ENCODE peak calls at places on chromosome 3, in eight cellular contexts. S is sigmoid colon; U is K562; V is Caco-2; N is colonic mucosa; E is NK-92 treated with Interleukin-12 subunit alpha and Interleukin-12 subunit beta, amount 100 ng/mL, for 24 hours; T is SW480; P is NCI-H345. B is an unnamed sample.

GRCh38 chr3:9820944-9821343 is 10.9 kb downstream of the TTLL3 start:
- DNase-seq in V (peak), S (no peak), E (no peak), N (no peak), P (no peak), T (peak), U (no peak), B (peak)

GRCh38 chr3:18843188-18843587 is 305.1 kb upstream of the KCNH8 start:
- DNase-seq in E (no peak), P (no peak), S (no peak), T (no peak), U (no peak), N (no peak), V (no peak), B (no peak)

GRCh38 chr3:45119824-45120614 is 26.2 kb downstream of the CDCP1 start:
- DNase-seq in P (no peak), E (no peak), V (peak), T (peak), U (no peak), S (no peak), N (peak), B (no peak)

GRCh38 chr3:167913218-167913902 is 177.8 kb downstream of the SERPINI1 start:
- DNase-seq in P (no peak), S (no peak), E (no peak), N (no peak), T (peak), V (peak), U (no peak), B (no peak)

GRCh38 chr3:45776611-45777010 is 19.7 kb downstream of the SLC6A20 start:
- DNase-seq in E (no peak), V (no peak), N (peak), P (peak), T (no peak), S (peak), U (no peak), B (no peak)

GRCh38 chr3:122343654-122344053 is 18.6 kb downstream of the CSTA start:
- DNase-seq in P (no peak), V (no peak), E (no peak), S (no peak), N (no peak), U (no peak), T (no peak), B (no peak)

GRCh38 chr3:178562869-178563232 is 26.6 kb downstream of the KCNMB2 start:
- DNase-seq in S (no peak), P (no peak), V (no peak), N (no peak), T (no peak), E (no peak), U (no peak), B (no peak)

GRCh38 chr3:62036726-62037125 is 336.6 kb downstream of the FEZF2 start:
- DNase-seq in T (no peak), U (no peak), P (no peak), V (no peak), S (no peak), N (no peak), E (no peak), B (no peak)

GRCh38 chr3:141909408-141909807 is 33.0 kb downstream of the ATP1B3 start:
- DNase-seq in P (no peak), T (no peak), V (no peak), E (no peak), N (no peak), U (no peak), S (no peak), B (no peak)

GRCh38 chr3:150970665-150971327 is 1.7 kb downstream of the CLRN1 start:
- DNase-seq in S (no peak), P (no peak), V (no peak), E (no peak), N (no peak), T (peak), U (no peak), B (peak)

GRCh38 chr3:71211083-71211482 is 372.4 kb downstream of the FOXP1 start:
- DNase-seq in P (no peak), N (no peak), T (no peak), E (no peak), U (no peak), V (no peak), S (no peak), B (no peak)

GRCh38 chr3:66823010-66823399 is 175.1 kb upstream of the KBTBD8 start:
- DNase-seq in U (no peak), S (no peak), T (no peak), E (no peak), P (no peak), N (no peak), V (no peak), B (no peak)

GRCh38 chr3:139119331-139120025 is 74.8 kb upstream of the PRR23C start:
- DNase-seq in P (no peak), V (no peak), U (no peak), N (peak), S (no peak), T (no peak), E (no peak), B (no peak)

B was measured in foreskin melanocyte.